ENCODE peak calls at places on chromosomes 2 and 18, in six cellular contexts. U, Y, Z, C, K and X are unnamed samples.
A peak's percentile ranks its signal among the peaks of the same experiment; 100 is the strongest.

GRCh38 chr2:89842180-89842908 is 1150.9 kb downstream of the RPIA start:
- DNase-seq in U (no peak), Z (no peak), C (no peak), Y (no peak), K (no peak), X (peak; percentile 5)

GRCh38 chr2:85112906-85113625 is 20.1 kb upstream of the TCF7L1 start:
- DNase-seq in Y (no peak), Z (no peak), K (no peak), U (peak; percentile 55), C (no peak), X (no peak)

GRCh38 chr2:155308367-155309009 is 610.0 kb downstream of the KCNJ3 start:
- DNase-seq in C (no peak), Y (no peak), U (no peak), K (no peak), Z (no peak), X (no peak)

GRCh38 chr2:121902171-121902591 is 146.7 kb downstream of the TSN start:
- DNase-seq in Z (no peak), U (peak; percentile 6), C (no peak), K (no peak), Y (no peak), X (peak; percentile 50)

GRCh38 chr2:228678110-228678509 is 496.6 kb upstream of the SPHKAP start:
- DNase-seq in Y (no peak), K (no peak), U (no peak), Z (no peak), C (no peak), X (no peak)

GRCh38 chr2:58107803-58108710 is 61.5 kb downstream of the VRK2 start:
- DNase-seq in C (no peak), Z (peak; percentile 95), U (peak; percentile 97), Y (peak; percentile 97), K (no peak), X (no peak)

GRCh38 chr2:49248506-49248905 is 94.2 kb upstream of the FSHR start:
- DNase-seq in K (no peak), Z (peak; percentile 84), U (peak; percentile 96), Y (peak; percentile 86), C (no peak), X (no peak)

GRCh38 chr2:142742301-142743214 is 134.9 kb upstream of the KYNU start:
- DNase-seq in K (no peak), Y (no peak), Z (peak; percentile 25), U (peak; percentile 91), C (no peak), X (peak; percentile 28)

GRCh38 chr18:63476666-63477065 is at the start of gene SERPINB5:
- DNase-seq in U (no peak), C (no peak), Y (no peak), K (no peak), Z (no peak), X (no peak)

GRCh38 chr2:23564618-23564967 is 179.6 kb downstream of the KLHL29 start:
- DNase-seq in C (no peak), Y (no peak), U (no peak), K (no peak), Z (peak; percentile 15), X (no peak)

GRCh38 chr2:58709274-58709673 is 468.1 kb upstream of the FANCL start:
- DNase-seq in C (no peak), U (no peak), K (no peak), Y (no peak), Z (no peak), X (no peak)

GRCh38 chr18:23618862-23619387 is 32.6 kb upstream of the NPC1 start:
- DNase-seq in K (peak; percentile 23), Z (peak; percentile 23), U (no peak), Y (no peak), C (no peak), X (peak; percentile 57)

GRCh38 chr2:79771530-79771929 is 258.7 kb downstream of the CTNNA2 start:
- DNase-seq in K (no peak), C (no peak), Z (no peak), U (no peak), Y (no peak), X (no peak)

GRCh38 chr2:85433511-85434089 is 15.1 kb downstream of the SH2D6 start:
- DNase-seq in K (no peak), C (no peak), U (peak; percentile 96), Y (peak; percentile 90), Z (peak; percentile 98), X (no peak)

GRCh38 chr2:176455865-176456291 is 186.6 kb downstream of the MTX2 start:
- DNase-seq in Y (peak; percentile 57), C (no peak), K (no peak), Z (peak; percentile 82), U (peak; percentile 42), X (no peak)

GRCh38 chr2:33130544-33130943 is 183.8 kb downstream of the LTBP1 start:
- DNase-seq in Y (no peak), C (no peak), U (no peak), K (no peak), Z (no peak), X (no peak)

GRCh38 chr2:186125156-186125555 is 360.9 kb upstream of the ZC3H15 start:
- DNase-seq in U (no peak), Y (no peak), Z (peak; percentile 23), C (no peak), K (no peak), X (no peak)

GRCh38 chr18:65523461-65523860 is 227.4 kb upstream of the CDH7 start:
- DNase-seq in K (no peak), Y (no peak), Z (no peak), U (no peak), C (no peak), X (no peak)

GRCh38 chr2:56464613-56465012 is 280.8 kb downstream of the CCDC85A start:
- DNase-seq in U (no peak), C (no peak), Y (no peak), K (no peak), Z (peak; percentile 54), X (no peak)

GRCh38 chr18:64100136-64100922 is 48.6 kb downstream of the LINC00305 start:
- DNase-seq in Z (no peak), U (no peak), C (no peak), Y (no peak), K (no peak), X (no peak)

GRCh38 chr2:38486213-38487026 is 109.3 kb upstream of the ATL2 start:
- DNase-seq in K (no peak), Y (no peak), U (no peak), C (no peak), Z (no peak), X (no peak)

GRCh38 chr2:70616168-70616694 is 62.6 kb upstream of the TGFA start:
- DNase-seq in U (no peak), Z (no peak), Y (no peak), K (no peak), C (no peak), X (no peak)

GRCh38 chr2:191686079-191686478 is 8.1 kb downstream of the NABP1 start:
- DNase-seq in C (no peak), Y (no peak), K (no peak), U (no peak), Z (peak; percentile 47), X (no peak)

GRCh38 chr2:136871424-136871823 is 106.1 kb downstream of the THSD7B start:
- DNase-seq in U (no peak), K (no peak), Y (no peak), C (no peak), Z (no peak), X (no peak)

DNA sequence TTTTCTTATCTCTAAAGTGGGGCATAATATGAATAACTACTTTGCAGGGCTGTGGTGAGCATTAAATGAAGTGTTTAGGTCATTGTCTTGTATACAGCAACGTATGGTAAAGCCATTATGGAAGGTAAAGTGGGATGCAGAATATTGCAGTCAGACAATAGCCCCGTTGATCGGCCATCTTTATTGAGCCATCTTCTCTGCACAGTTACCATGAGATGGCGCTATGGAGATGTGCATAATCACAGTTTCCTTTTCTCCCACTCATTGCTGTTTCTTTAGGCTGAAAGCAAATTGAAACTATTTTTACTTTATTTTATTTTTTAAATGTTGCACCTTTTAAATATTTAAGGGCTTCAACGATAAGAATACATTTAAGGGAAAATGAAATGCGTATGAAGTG is 108.9 kb downstream of the THSD7B start:
- DNase-seq in Y (no peak), Z (peak; percentile 0), K (no peak), C (no peak), U (no peak), X (no peak)
- TF ChIP-seq CTCF in Y (no peak), Z (no peak), K (no peak), C (peak; percentile 53), U (no peak), X (no peak)

GRCh38 chr2:194938066-194938465 is 719.0 kb upstream of the SLC39A10 start:
- DNase-seq in C (no peak), K (no peak), U (no peak), Z (no peak), Y (no peak), X (no peak)
- TF ChIP-seq CTCF in C (no peak), K (no peak), U (no peak), Z (no peak), Y (no peak), X (no peak)

GRCh38 chr18:49322770-49323490 is 137.5 kb downstream of the DYM start:
- DNase-seq in Z (no peak), U (no peak), Y (no peak), K (no peak), C (no peak), X (no peak)
- TF ChIP-seq CTCF in Z (no peak), U (no peak), Y (no peak), K (no peak), C (no peak), X (no peak)

DNA sequence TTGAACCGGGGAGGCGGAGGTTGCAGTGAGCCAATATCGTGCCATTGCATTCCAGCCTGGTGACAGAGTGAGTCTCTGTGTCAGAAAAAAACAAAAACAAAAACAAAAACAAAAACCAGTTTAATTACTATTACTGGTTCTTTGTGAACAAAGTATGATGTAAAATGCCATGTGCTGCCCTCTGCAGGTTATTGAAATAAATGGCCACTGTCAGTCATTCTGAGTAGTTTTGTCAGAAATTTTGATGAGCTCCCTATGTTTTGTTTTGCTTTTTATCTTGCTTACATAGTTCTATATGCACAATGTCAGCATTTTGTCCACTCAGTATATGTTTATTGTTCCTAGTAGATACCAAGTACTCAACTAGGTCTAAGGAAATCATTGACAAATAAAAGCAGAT is 423.6 kb upstream of the CHST9 start:
- DNase-seq in Z (no peak), C (no peak), U (no peak), Y (no peak), K (no peak), X (no peak)
- TF ChIP-seq CTCF in Z (peak; percentile 31), C (peak; percentile 50), U (peak; percentile 32), Y (peak; percentile 47), K (no peak), X (peak; percentile 48)

GRCh38 chr2:105403785-105404698 is 5.2 kb upstream of the FHL2 start:
- DNase-seq in Z (peak; percentile 90), C (no peak), Y (peak; percentile 86), U (peak; percentile 94), K (no peak), X (no peak)
- TF ChIP-seq CTCF in Z (peak; percentile 60), C (no peak), Y (peak; percentile 65), U (peak; percentile 43), K (no peak), X (no peak)

DNA sequence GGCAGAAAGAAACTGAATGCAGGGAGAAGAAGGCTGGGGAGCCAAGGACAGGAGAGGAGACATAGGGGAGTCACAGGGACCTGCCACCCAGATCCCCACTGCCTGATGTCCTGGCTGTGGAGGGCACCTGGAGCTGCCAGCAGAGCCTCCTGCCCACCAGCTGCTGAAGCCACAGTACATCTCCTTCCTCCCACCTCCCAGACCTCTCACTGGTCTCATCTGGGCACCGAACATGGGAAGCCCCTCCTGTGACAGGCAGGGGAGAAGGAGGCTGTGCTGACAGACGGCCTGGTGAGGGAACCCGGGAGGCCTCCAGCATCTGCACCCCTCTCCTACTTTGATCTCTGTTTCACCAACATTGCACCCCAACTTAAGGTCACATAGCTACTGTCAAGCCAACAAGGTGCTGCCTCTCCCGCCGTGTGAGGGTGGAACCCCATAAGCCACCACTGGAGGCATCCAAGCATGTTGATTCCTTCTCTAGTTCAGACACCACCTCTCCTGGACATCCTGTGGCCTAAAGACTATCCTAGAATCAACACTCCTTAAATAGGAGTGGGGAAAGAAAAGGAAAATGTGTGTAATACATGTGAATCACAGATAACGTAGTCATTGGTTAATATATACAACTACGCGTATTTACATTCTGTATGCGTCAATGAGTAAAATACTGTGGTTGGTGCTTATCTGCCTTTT is 3.6 kb upstream of the RNPEPL1 start:
- DNase-seq in Z (no peak), C (no peak), U (peak; percentile 88), Y (no peak), K (no peak), X (no peak)
- TF ChIP-seq CTCF in Z (no peak), C (peak; percentile 45), U (peak; percentile 43), Y (no peak), K (no peak), X (peak; percentile 14)